ENCODE peak calls at places on chromosomes 12 and 14, in four cellular contexts. One of them, this sample, is unnamed.

GRCh38 chr14:101120636-101121398 is 217.3 kb upstream of the RTL1 start:
- DNase-seq in SK-N-SH: peak; percentile 27
- DNase-seq in Jurkat, Clone E6-1: peak; percentile 82
- DNase-seq in A549: no peak
- DNase-seq in this sample: no peak

GRCh38 chr14:63701614-63702291 is 26.1 kb downstream of the SGPP1 start:
- DNase-seq in SK-N-SH: no peak
- DNase-seq in Jurkat, Clone E6-1: no peak
- DNase-seq in A549: no peak
- DNase-seq in this sample: no peak

GRCh38 chr14:51607677-51608076 is 44.0 kb upstream of the FRMD6 start:
- DNase-seq in SK-N-SH: no peak
- DNase-seq in Jurkat, Clone E6-1: no peak
- DNase-seq in A549: no peak
- DNase-seq in this sample: no peak

GRCh38 chr14:90534838-90535555 is 138.2 kb downstream of the CALM1 start:
- DNase-seq in SK-N-SH: no peak
- DNase-seq in Jurkat, Clone E6-1: no peak
- DNase-seq in A549: no peak
- DNase-seq in this sample: no peak

GRCh38 chr12:1837541-1838206 is 17.3 kb downstream of the LRTM2 start:
- DNase-seq in SK-N-SH: peak; percentile 90
- DNase-seq in Jurkat, Clone E6-1: no peak
- DNase-seq in A549: no peak
- DNase-seq in this sample: no peak

GRCh38 chr12:65853489-65854157 is 29.3 kb downstream of the HMGA2 start:
- DNase-seq in A549: no peak
- DNase-seq in SK-N-SH: no peak
- DNase-seq in Jurkat, Clone E6-1: no peak
- DNase-seq in this sample: no peak

GRCh38 chr14:59301354-59301753 is 112.9 kb downstream of the DAAM1 start:
- DNase-seq in SK-N-SH: no peak
- DNase-seq in A549: no peak
- DNase-seq in Jurkat, Clone E6-1: peak; percentile 94
- DNase-seq in this sample: peak; percentile 73

GRCh38 chr12:64600164-64600561 is 10.1 kb upstream of the RASSF3 start:
- DNase-seq in SK-N-SH: no peak
- DNase-seq in Jurkat, Clone E6-1: no peak
- DNase-seq in A549: no peak
- DNase-seq in this sample: no peak

GRCh38 chr12:71947645-71948105 is 9.0 kb downstream of the TPH2 start:
- DNase-seq in Jurkat, Clone E6-1: no peak
- DNase-seq in SK-N-SH: no peak
- DNase-seq in A549: no peak
- DNase-seq in this sample: no peak

GRCh38 chr12:57850924-57851323 is 4.4 kb upstream of the CTDSP2 start:
- DNase-seq in Jurkat, Clone E6-1: peak; percentile 58
- DNase-seq in A549: no peak
- DNase-seq in SK-N-SH: peak; percentile 61
- DNase-seq in this sample: no peak

GRCh38 chr14:106694638-106695393 is 1168.4 kb downstream of the TMEM121 start:
- DNase-seq in A549: no peak
- DNase-seq in SK-N-SH: peak; percentile 42
- DNase-seq in Jurkat, Clone E6-1: no peak
- DNase-seq in this sample: peak; percentile 63

GRCh38 chr14:90624228-90624627 is 192.0 kb downstream of the TTC7B start:
- DNase-seq in A549: no peak
- DNase-seq in SK-N-SH: no peak
- DNase-seq in Jurkat, Clone E6-1: no peak
- DNase-seq in this sample: no peak

GRCh38 chr12:85835810-85836715 is at the start of gene RASSF9:
- DNase-seq in SK-N-SH: no peak
- DNase-seq in Jurkat, Clone E6-1: no peak
- DNase-seq in A549: no peak
- DNase-seq in this sample: no peak

GRCh38 chr14:103679351-103679750 is 35.9 kb downstream of the XRCC3 start:
- DNase-seq in Jurkat, Clone E6-1: peak; percentile 53
- DNase-seq in SK-N-SH: peak; percentile 74
- DNase-seq in A549: peak; percentile 38
- DNase-seq in this sample: no peak

GRCh38 chr12:98653866-98654493 is 8.9 kb downstream of the APAF1 start:
- DNase-seq in SK-N-SH: peak; percentile 61
- DNase-seq in Jurkat, Clone E6-1: peak; percentile 49
- DNase-seq in A549: peak; percentile 33
- DNase-seq in this sample: peak; percentile 56

GRCh38 chr12:23952071-23952470 is 2.6 kb upstream of the SOX5 start:
- DNase-seq in A549: no peak
- DNase-seq in Jurkat, Clone E6-1: no peak
- DNase-seq in SK-N-SH: no peak
- DNase-seq in this sample: no peak

GRCh38 chr12:113456761-113457160 is 14.9 kb downstream of the LHX5 start:
- DNase-seq in SK-N-SH: no peak
- DNase-seq in A549: no peak
- DNase-seq in Jurkat, Clone E6-1: no peak
- DNase-seq in this sample: no peak

GRCh38 chr12:72295101-72295500 is 22.9 kb downstream of the TRHDE start:
- DNase-seq in SK-N-SH: no peak
- DNase-seq in A549: no peak
- DNase-seq in Jurkat, Clone E6-1: peak; percentile 5
- DNase-seq in this sample: no peak

GRCh38 chr12:34033628-34034296 is 11.5 kb downstream of the ALG10 start:
- DNase-seq in Jurkat, Clone E6-1: peak; percentile 41
- DNase-seq in A549: no peak
- DNase-seq in SK-N-SH: peak; percentile 4
- DNase-seq in this sample: peak; percentile 46

GRCh38 chr12:75592086-75592485 is 80.7 kb upstream of the KRR1 start:
- DNase-seq in A549: no peak
- DNase-seq in Jurkat, Clone E6-1: no peak
- DNase-seq in SK-N-SH: no peak
- DNase-seq in this sample: no peak

GRCh38 chr14:99502989-99503421 is 21.8 kb downstream of the CCNK start:
- DNase-seq in Jurkat, Clone E6-1: no peak
- DNase-seq in SK-N-SH: no peak
- DNase-seq in A549: no peak
- DNase-seq in this sample: no peak

GRCh38 chr12:128790221-128790620 is 33.5 kb downstream of the SLC15A4 start:
- DNase-seq in SK-N-SH: no peak
- DNase-seq in Jurkat, Clone E6-1: no peak
- DNase-seq in A549: no peak
- DNase-seq in this sample: no peak

GRCh38 chr12:24425601-24425970 is 476.1 kb upstream of the SOX5 start:
- DNase-seq in Jurkat, Clone E6-1: no peak
- DNase-seq in SK-N-SH: no peak
- DNase-seq in A549: no peak
- DNase-seq in this sample: no peak

GRCh38 chr14:35261774-35262173 is 30.4 kb upstream of the PSMA6 start:
- DNase-seq in Jurkat, Clone E6-1: peak; percentile 28
- DNase-seq in A549: no peak
- DNase-seq in SK-N-SH: no peak
- DNase-seq in this sample: no peak

DNA sequence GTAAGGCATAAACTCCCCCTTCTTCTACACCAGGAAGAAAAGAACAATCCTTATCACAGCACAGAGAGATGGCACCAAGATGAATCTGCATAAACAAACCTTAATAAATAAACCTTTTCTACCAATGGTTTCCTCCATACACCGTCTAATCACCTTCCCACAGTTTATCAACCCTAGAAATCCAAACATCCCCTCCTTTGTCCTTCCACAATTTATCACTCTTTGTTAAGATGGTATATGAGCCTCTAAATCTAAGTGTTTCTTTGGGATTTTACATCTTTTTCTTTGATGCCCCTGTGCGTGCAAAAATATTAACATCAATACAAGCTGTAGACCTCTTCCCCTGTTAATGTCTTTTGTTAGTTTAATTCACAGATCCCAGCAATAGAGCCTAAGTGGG is 12.5 kb downstream of the DICER1 start:
- DNase-seq in SK-N-SH: no peak
- DNase-seq in Jurkat, Clone E6-1: no peak
- DNase-seq in A549: no peak
- DNase-seq in this sample: no peak
- H3K4me3 ChIP-seq in SK-N-SH: no peak overlapping the region
- H3K4me3 ChIP-seq in Jurkat, Clone E6-1: no peak overlapping the region
- H3K4me3 ChIP-seq in A549: no peak overlapping the region
- H3K4me3 ChIP-seq in this sample: peak overlapping the region; percentile 40

GRCh38 chr12:50927356-50927755 is 25.0 kb upstream of the HIGD1C start:
- DNase-seq in Jurkat, Clone E6-1: no peak
- DNase-seq in A549: no peak
- DNase-seq in SK-N-SH: no peak
- DNase-seq in this sample: no peak
- H3K4me3 ChIP-seq in Jurkat, Clone E6-1: no peak overlapping the region
- H3K4me3 ChIP-seq in A549: no peak overlapping the region
- H3K4me3 ChIP-seq in SK-N-SH: no peak overlapping the region
- H3K4me3 ChIP-seq in this sample: peak overlapping the region; percentile 84

GRCh38 chr12:5433840-5434646 is 2.1 kb downstream of the NTF3 start:
- DNase-seq in SK-N-SH: no peak
- DNase-seq in Jurkat, Clone E6-1: no peak
- DNase-seq in A549: no peak
- DNase-seq in this sample: no peak
- H3K4me3 ChIP-seq in SK-N-SH: no peak overlapping the region
- H3K4me3 ChIP-seq in Jurkat, Clone E6-1: no peak overlapping the region
- H3K4me3 ChIP-seq in A549: no peak overlapping the region
- H3K4me3 ChIP-seq in this sample: no peak overlapping the region

GRCh38 chr14:61406670-61407069 is 85.3 kb downstream of the PRKCH start:
- DNase-seq in Jurkat, Clone E6-1: no peak
- DNase-seq in A549: no peak
- DNase-seq in SK-N-SH: no peak
- DNase-seq in this sample: no peak
- H3K4me3 ChIP-seq in Jurkat, Clone E6-1: no peak overlapping the region
- H3K4me3 ChIP-seq in A549: no peak overlapping the region
- H3K4me3 ChIP-seq in SK-N-SH: no peak overlapping the region
- H3K4me3 ChIP-seq in this sample: no peak overlapping the region

DNA sequence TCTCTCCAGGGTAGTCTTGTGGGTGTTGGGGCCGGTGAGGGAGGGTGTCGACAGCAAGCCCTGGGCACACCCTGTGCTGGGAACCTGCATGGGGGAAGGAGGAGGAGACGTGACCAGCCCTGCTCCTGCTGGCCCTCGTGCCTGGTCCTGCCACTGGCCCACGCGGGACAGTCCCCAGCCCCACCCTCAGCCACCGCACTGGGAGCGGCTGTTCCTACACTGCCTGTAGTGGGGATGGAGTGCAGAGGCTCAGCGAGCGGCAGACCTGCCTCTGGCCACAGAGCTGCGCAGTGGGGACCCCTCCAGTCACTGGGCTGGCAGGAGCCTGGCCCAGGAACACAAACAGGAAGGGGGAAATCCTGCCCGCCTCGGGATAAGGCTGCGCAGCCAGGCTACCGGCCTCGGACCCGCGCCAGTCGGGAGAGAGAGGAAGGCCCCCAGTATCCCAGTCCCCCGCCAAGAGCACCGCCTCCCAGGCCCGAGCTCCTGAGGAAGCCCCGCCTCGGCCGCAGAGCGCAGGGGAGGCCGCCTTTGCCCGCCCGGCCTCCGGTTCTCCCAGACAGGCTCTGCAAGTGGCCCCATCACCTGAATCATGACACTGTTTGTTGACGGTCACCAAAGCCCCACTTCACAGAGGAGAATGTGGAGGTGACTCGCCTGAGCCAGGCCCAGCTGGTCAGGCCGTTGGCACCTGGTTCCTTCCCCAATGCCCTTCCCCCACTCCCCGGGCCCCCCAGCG is 10.6 kb downstream of the AHNAK2 start:
- DNase-seq in A549: no peak
- DNase-seq in Jurkat, Clone E6-1: no peak
- DNase-seq in SK-N-SH: peak; percentile 51
- DNase-seq in this sample: no peak
- H3K4me3 ChIP-seq in A549: peak overlapping the region; percentile 67
- H3K4me3 ChIP-seq in Jurkat, Clone E6-1: no peak overlapping the region
- H3K4me3 ChIP-seq in SK-N-SH: no peak overlapping the region
- H3K4me3 ChIP-seq in this sample: no peak overlapping the region

GRCh38 chr12:90337018-90337417 is 618.0 kb downstream of the CCER1 start:
- DNase-seq in SK-N-SH: no peak
- DNase-seq in Jurkat, Clone E6-1: no peak
- DNase-seq in A549: no peak
- DNase-seq in this sample: no peak

GRCh38 chr12:90339837-90340236 is 615.1 kb downstream of the CCER1 start:
- DNase-seq in SK-N-SH: no peak
- DNase-seq in Jurkat, Clone E6-1: no peak
- DNase-seq in A549: no peak
- DNase-seq in this sample: no peak

GRCh38 chr12:90338365-90338764 is 616.6 kb downstream of the CCER1 start:
- DNase-seq in SK-N-SH: no peak
- DNase-seq in Jurkat, Clone E6-1: no peak
- DNase-seq in A549: no peak
- DNase-seq in this sample: no peak

GRCh38 chr12:90343966-90344365 is 611.0 kb downstream of the CCER1 start:
- DNase-seq in Jurkat, Clone E6-1: no peak
- DNase-seq in SK-N-SH: no peak
- DNase-seq in A549: no peak
- DNase-seq in this sample: no peak

DNA sequence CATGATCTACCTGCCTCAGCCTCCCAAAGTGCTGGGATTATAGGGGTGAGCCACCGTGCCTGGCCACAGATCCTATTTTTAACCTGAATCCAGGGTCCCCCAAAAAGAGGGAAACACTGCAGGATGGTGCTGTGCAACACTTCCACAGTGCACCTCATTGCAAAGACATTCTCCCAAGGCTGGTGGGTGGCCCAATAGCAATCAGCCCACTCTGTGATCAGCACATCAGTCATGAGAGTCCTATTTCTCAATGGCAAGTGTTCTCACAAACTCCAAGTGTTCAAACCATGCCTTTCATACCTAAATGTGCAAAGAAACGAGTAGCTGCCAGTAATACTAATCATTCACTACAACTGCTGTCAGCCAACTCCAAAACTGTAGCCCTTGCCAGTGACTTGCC is 612.9 kb downstream of the CCER1 start:
- DNase-seq in Jurkat, Clone E6-1: no peak
- DNase-seq in A549: no peak
- DNase-seq in SK-N-SH: no peak
- DNase-seq in this sample: no peak
- H3K4me3 ChIP-seq in Jurkat, Clone E6-1: no peak overlapping the region
- H3K4me3 ChIP-seq in A549: no peak overlapping the region
- H3K4me3 ChIP-seq in SK-N-SH: no peak overlapping the region
- H3K4me3 ChIP-seq in this sample: no peak overlapping the region